ENCODE peak calls at places on chromosomes 1 and 21, in five cellular contexts. One of them, this sample, is unnamed.

GRCh38 chr1:31577515-31578191 is 1.3 kb downstream of the TINAGL1 start:
- DNase-seq in Panc1: no peak
- DNase-seq in A549: no peak
- DNase-seq in GM23338: peak
- DNase-seq in HCT116: no peak
- DNase-seq in this sample: no peak

GRCh38 chr1:223123238-223123976 is 19.6 kb downstream of the TLR5 start:
- DNase-seq in Panc1: no peak
- DNase-seq in GM23338: peak
- DNase-seq in A549: peak
- DNase-seq in HCT116: peak
- DNase-seq in this sample: peak

GRCh38 chr1:9770276-9770675 is 53.5 kb downstream of the CLSTN1 start:
- DNase-seq in Panc1: no peak
- DNase-seq in A549: no peak
- DNase-seq in GM23338: no peak
- DNase-seq in HCT116: no peak
- DNase-seq in this sample: no peak

GRCh38 chr21:29697555-29698193 is 242.1 kb downstream of the GRIK1 start:
- DNase-seq in Panc1: no peak
- DNase-seq in GM23338: no peak
- DNase-seq in A549: no peak
- DNase-seq in HCT116: no peak
- DNase-seq in this sample: peak

GRCh38 chr1:7444362-7444761 is 326.7 kb upstream of the VAMP3 start:
- DNase-seq in A549: no peak
- DNase-seq in HCT116: no peak
- DNase-seq in Panc1: no peak
- DNase-seq in GM23338: no peak
- DNase-seq in this sample: no peak

GRCh38 chr21:28150778-28151177 is 841.9 kb downstream of the LTN1 start:
- DNase-seq in A549: no peak
- DNase-seq in HCT116: no peak
- DNase-seq in Panc1: no peak
- DNase-seq in GM23338: no peak
- DNase-seq in this sample: no peak

GRCh38 chr1:235485558-235485957 is 18.7 kb downstream of the B3GALNT2 start:
- DNase-seq in Panc1: no peak
- DNase-seq in GM23338: no peak
- DNase-seq in HCT116: no peak
- DNase-seq in A549: no peak
- DNase-seq in this sample: no peak

GRCh38 chr1:247358920-247359319 is 27.3 kb upstream of the ZNF496 start:
- DNase-seq in GM23338: no peak
- DNase-seq in HCT116: no peak
- DNase-seq in A549: no peak
- DNase-seq in Panc1: no peak
- DNase-seq in this sample: peak

GRCh38 chr1:203200059-203200553 is 13.6 kb upstream of the CHI3L1 start:
- DNase-seq in A549: no peak
- DNase-seq in HCT116: no peak
- DNase-seq in GM23338: no peak
- DNase-seq in Panc1: no peak
- DNase-seq in this sample: peak

GRCh38 chr1:60504206-60504868 is 430.8 kb upstream of the C1orf87 start:
- DNase-seq in Panc1: no peak
- DNase-seq in A549: no peak
- DNase-seq in GM23338: no peak
- DNase-seq in HCT116: no peak
- DNase-seq in this sample: no peak

GRCh38 chr21:30072496-30072895 is 94.1 kb downstream of the CLDN17 start:
- DNase-seq in Panc1: no peak
- DNase-seq in GM23338: peak
- DNase-seq in A549: no peak
- DNase-seq in HCT116: no peak
- DNase-seq in this sample: peak

GRCh38 chr21:17738171-17738953 is 80.8 kb downstream of the C21orf91 start:
- DNase-seq in Panc1: no peak
- DNase-seq in HCT116: no peak
- DNase-seq in GM23338: peak
- DNase-seq in A549: no peak
- DNase-seq in this sample: no peak

GRCh38 chr1:46532498-46533178 is 18.8 kb downstream of the KNCN start:
- DNase-seq in A549: peak
- DNase-seq in GM23338: peak
- DNase-seq in Panc1: no peak
- DNase-seq in HCT116: no peak
- DNase-seq in this sample: no peak

GRCh38 chr1:166170726-166171125 is 3.9 kb upstream of the FAM78B start:
- DNase-seq in Panc1: no peak
- DNase-seq in HCT116: peak
- DNase-seq in GM23338: no peak
- DNase-seq in A549: no peak
- DNase-seq in this sample: no peak

GRCh38 chr1:185551008-185551407 is 183.2 kb upstream of the HMCN1 start:
- DNase-seq in HCT116: no peak
- DNase-seq in A549: no peak
- DNase-seq in GM23338: no peak
- DNase-seq in Panc1: no peak
- DNase-seq in this sample: no peak

DNA sequence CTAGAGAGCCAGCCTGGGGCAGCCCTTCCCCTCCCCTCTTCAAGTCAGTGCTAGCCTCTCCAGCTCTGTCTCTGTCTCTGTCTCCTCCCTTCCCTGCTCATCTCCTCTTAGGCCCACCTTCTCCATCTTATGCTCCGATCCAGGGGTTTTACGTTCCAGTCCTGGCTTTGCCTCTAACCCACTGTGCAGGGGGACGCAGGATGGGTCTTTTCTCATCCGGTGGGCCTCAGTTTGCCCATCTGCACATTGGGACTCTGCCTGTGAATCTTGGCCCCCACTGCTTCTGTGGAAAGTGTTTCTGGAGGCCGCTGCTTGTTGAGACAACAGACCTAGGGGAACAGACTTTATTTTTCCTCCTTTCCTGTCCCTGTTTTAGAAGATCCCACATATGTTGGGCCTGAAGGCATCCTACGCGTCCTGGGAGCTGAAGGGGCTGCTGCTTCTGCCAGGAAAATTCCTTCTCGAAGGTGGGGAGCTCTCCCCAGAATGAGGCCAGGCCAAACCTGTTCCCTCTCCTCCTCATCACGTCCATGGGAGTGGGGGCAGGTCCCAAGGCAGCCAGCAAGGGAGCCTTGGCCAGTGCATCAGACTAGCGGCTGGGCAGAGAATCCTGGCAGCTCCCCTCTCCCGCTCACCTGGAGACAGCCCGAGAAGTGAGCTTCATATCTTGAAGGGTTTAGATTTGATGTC is 99.5 kb upstream of the CSF3R start:
- DNase-seq in HCT116: no peak
- DNase-seq in GM23338: peak
- DNase-seq in A549: no peak
- DNase-seq in Panc1: no peak
- DNase-seq in this sample: no peak
- TF ChIP-seq REST in HCT116: no peak
- TF ChIP-seq REST in GM23338: no peak
- TF ChIP-seq REST in A549: no peak
- TF ChIP-seq REST in Panc1: no peak
- TF ChIP-seq REST in this sample: no peak

GRCh38 chr1:183702087-183702812 is 49.1 kb upstream of the APOBEC4 start:
- DNase-seq in Panc1: no peak
- DNase-seq in HCT116: no peak
- DNase-seq in GM23338: no peak
- DNase-seq in A549: no peak
- DNase-seq in this sample: no peak
- TF ChIP-seq REST in Panc1: no peak
- TF ChIP-seq REST in HCT116: no peak
- TF ChIP-seq REST in GM23338: no peak
- TF ChIP-seq REST in A549: no peak
- TF ChIP-seq REST in this sample: no peak

GRCh38 chr1:227449051-227449450 is 114.3 kb upstream of the ZNF678 start:
- DNase-seq in HCT116: no peak
- DNase-seq in GM23338: peak
- DNase-seq in A549: no peak
- DNase-seq in Panc1: no peak
- DNase-seq in this sample: no peak

GRCh38 chr1:227451062-227451461 is 112.3 kb upstream of the ZNF678 start:
- DNase-seq in HCT116: no peak
- DNase-seq in A549: no peak
- DNase-seq in Panc1: no peak
- DNase-seq in GM23338: no peak
- DNase-seq in this sample: no peak

GRCh38 chr1:227451954-227452353 is 111.4 kb upstream of the ZNF678 start:
- DNase-seq in HCT116: no peak
- DNase-seq in Panc1: no peak
- DNase-seq in A549: no peak
- DNase-seq in GM23338: no peak
- DNase-seq in this sample: no peak

GRCh38 chr1:227450489-227450888 is 112.9 kb upstream of the ZNF678 start:
- DNase-seq in GM23338: no peak
- DNase-seq in A549: no peak
- DNase-seq in Panc1: no peak
- DNase-seq in HCT116: no peak
- DNase-seq in this sample: no peak

DNA sequence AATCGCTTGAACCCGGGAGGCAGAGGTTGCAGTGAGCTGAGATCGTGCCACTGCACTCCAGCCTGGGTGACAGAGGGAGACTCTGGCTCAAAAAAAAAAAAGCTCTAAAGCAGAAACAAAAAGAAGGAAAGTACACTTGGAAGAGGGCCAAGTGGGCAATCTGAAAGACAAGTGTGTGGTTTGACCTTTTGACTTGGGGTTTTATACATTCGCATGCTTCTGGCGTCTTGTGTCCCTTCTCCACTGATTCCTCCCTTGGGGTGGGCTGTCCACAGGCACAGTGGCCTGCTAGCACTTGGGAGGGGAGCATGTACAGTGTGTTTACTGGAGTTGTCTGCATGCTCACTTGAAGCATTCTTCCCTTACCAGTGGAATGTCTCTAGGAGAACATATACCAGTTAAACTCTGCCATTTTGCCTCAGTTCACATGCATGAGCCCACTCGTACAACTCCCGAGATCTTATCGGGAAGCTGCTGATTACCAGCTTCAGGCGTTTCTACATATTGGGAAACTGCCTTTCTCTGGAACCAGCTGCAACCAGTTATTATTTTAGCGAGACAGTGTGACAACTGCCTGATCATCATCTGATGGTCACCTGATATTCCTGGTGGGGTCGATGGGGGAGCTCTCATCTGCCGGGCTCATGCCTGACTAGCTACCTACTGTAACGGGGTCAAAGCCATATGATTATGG is 113.5 kb upstream of the ZNF678 start:
- DNase-seq in GM23338: no peak
- DNase-seq in A549: no peak
- DNase-seq in HCT116: no peak
- DNase-seq in Panc1: no peak
- DNase-seq in this sample: no peak
- TF ChIP-seq REST in GM23338: no peak
- TF ChIP-seq REST in A549: no peak
- TF ChIP-seq REST in HCT116: no peak
- TF ChIP-seq REST in Panc1: no peak
- TF ChIP-seq REST in this sample: no peak

GRCh38 chr1:163202833-163203451 is at the start of gene RGS5:
- DNase-seq in A549: no peak
- DNase-seq in Panc1: no peak
- DNase-seq in GM23338: peak
- DNase-seq in HCT116: no peak
- DNase-seq in this sample: no peak
- TF ChIP-seq REST in A549: no peak
- TF ChIP-seq REST in Panc1: no peak
- TF ChIP-seq REST in GM23338: no peak
- TF ChIP-seq REST in HCT116: no peak
- TF ChIP-seq REST in this sample: no peak

GRCh38 chr1:182192215-182192614 is 130.7 kb upstream of the ZNF648 start:
- DNase-seq in HCT116: no peak
- DNase-seq in Panc1: no peak
- DNase-seq in A549: no peak
- DNase-seq in GM23338: no peak
- DNase-seq in this sample: no peak
- TF ChIP-seq REST in HCT116: no peak
- TF ChIP-seq REST in Panc1: no peak
- TF ChIP-seq REST in A549: no peak
- TF ChIP-seq REST in GM23338: no peak
- TF ChIP-seq REST in this sample: no peak

GRCh38 chr1:32949519-32949918 is 15.1 kb downstream of the RNF19B start:
- DNase-seq in GM23338: no peak
- DNase-seq in Panc1: no peak
- DNase-seq in A549: no peak
- DNase-seq in HCT116: no peak
- DNase-seq in this sample: no peak

GRCh38 chr1:32957017-32957416 is 7.6 kb downstream of the RNF19B start:
- DNase-seq in A549: no peak
- DNase-seq in GM23338: no peak
- DNase-seq in Panc1: no peak
- DNase-seq in HCT116: no peak
- DNase-seq in this sample: no peak

GRCh38 chr1:32953495-32953894 is 11.1 kb downstream of the RNF19B start:
- DNase-seq in A549: no peak
- DNase-seq in HCT116: no peak
- DNase-seq in Panc1: peak
- DNase-seq in GM23338: no peak
- DNase-seq in this sample: no peak

GRCh38 chr1:32958827-32959226 is 5.8 kb downstream of the RNF19B start:
- DNase-seq in Panc1: no peak
- DNase-seq in HCT116: no peak
- DNase-seq in A549: no peak
- DNase-seq in GM23338: no peak
- DNase-seq in this sample: no peak

DNA sequence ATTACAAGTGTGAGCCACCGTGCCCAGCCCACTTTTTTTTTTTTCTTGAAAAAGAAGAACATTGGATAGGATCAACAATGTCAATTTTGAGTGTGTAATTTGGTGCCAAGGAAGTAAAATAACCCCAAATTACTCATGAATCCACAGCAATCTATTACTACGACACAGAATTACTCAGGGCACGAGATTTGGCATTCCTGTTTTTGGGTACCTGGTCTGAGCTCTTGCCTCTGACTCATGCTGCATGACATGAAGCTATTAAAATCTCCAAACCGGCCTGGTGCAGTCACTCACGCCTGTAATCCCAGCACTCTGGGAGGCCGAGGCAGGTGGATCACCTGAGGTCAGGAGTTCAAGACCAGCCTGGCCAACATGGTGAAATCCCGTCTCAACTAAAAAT is 10.4 kb downstream of the RNF19B start:
- DNase-seq in Panc1: peak
- DNase-seq in GM23338: no peak
- DNase-seq in HCT116: peak
- DNase-seq in A549: no peak
- DNase-seq in this sample: no peak
- TF ChIP-seq REST in Panc1: no peak
- TF ChIP-seq REST in GM23338: no peak
- TF ChIP-seq REST in HCT116: no peak
- TF ChIP-seq REST in A549: no peak
- TF ChIP-seq REST in this sample: no peak

GRCh38 chr1:115706009-115706362 is 62.5 kb downstream of the CASQ2 start:
- DNase-seq in Panc1: no peak
- DNase-seq in A549: no peak
- DNase-seq in GM23338: no peak
- DNase-seq in HCT116: no peak
- DNase-seq in this sample: no peak
- TF ChIP-seq REST in Panc1: no peak
- TF ChIP-seq REST in A549: no peak
- TF ChIP-seq REST in GM23338: no peak
- TF ChIP-seq REST in HCT116: no peak
- TF ChIP-seq REST in this sample: no peak

GRCh38 chr1:229887043-229887822 is 179.8 kb upstream of the GALNT2 start:
- DNase-seq in A549: no peak
- DNase-seq in HCT116: no peak
- DNase-seq in GM23338: no peak
- DNase-seq in Panc1: no peak
- DNase-seq in this sample: no peak
- TF ChIP-seq REST in A549: no peak
- TF ChIP-seq REST in HCT116: no peak
- TF ChIP-seq REST in GM23338: no peak
- TF ChIP-seq REST in Panc1: no peak
- TF ChIP-seq REST in this sample: no peak